ENCODE peak calls at places on chromosomes 12 and 14, in six cellular contexts. One of them, this sample, is unnamed.

GRCh38 chr14:96260341-96260821 is 4.4 kb downstream of the BDKRB1 start:
- DNase-seq in T-helper 2 cell: no peak
- DNase-seq in coronary artery: no peak
- DNase-seq in KBM-7: no peak
- DNase-seq in amniotic stem cell: peak
- DNase-seq in progenitor cell of endocrine pancreas: no peak
- DNase-seq in this sample: no peak

GRCh38 chr12:50104614-50105366 is 982 bp downstream of the GPD1 start:
- DNase-seq in coronary artery: no peak
- DNase-seq in progenitor cell of endocrine pancreas: no peak
- DNase-seq in amniotic stem cell: no peak
- DNase-seq in KBM-7: no peak
- DNase-seq in T-helper 2 cell: no peak
- DNase-seq in this sample: peak

GRCh38 chr12:54214553-54215374 is 26.0 kb upstream of the SMUG1 start:
- DNase-seq in amniotic stem cell: peak
- DNase-seq in T-helper 2 cell: peak
- DNase-seq in KBM-7: peak
- DNase-seq in coronary artery: peak
- DNase-seq in progenitor cell of endocrine pancreas: peak
- DNase-seq in this sample: peak

GRCh38 chr12:109098671-109099070 is 1.3 kb downstream of the UNG start:
- DNase-seq in KBM-7: no peak
- DNase-seq in amniotic stem cell: no peak
- DNase-seq in progenitor cell of endocrine pancreas: no peak
- DNase-seq in T-helper 2 cell: no peak
- DNase-seq in coronary artery: no peak
- DNase-seq in this sample: no peak

GRCh38 chr14:80587096-80587724 is 354.3 kb downstream of the CEP128 start:
- DNase-seq in KBM-7: peak
- DNase-seq in T-helper 2 cell: peak
- DNase-seq in progenitor cell of endocrine pancreas: no peak
- DNase-seq in amniotic stem cell: peak
- DNase-seq in coronary artery: no peak
- DNase-seq in this sample: no peak

GRCh38 chr14:35301334-35302210 is 9.4 kb downstream of the PSMA6 start:
- DNase-seq in KBM-7: no peak
- DNase-seq in coronary artery: no peak
- DNase-seq in progenitor cell of endocrine pancreas: no peak
- DNase-seq in T-helper 2 cell: peak
- DNase-seq in amniotic stem cell: no peak
- DNase-seq in this sample: no peak

GRCh38 chr14:62428429-62429203 is 616.6 kb downstream of the KCNH5 start:
- DNase-seq in KBM-7: no peak
- DNase-seq in T-helper 2 cell: no peak
- DNase-seq in progenitor cell of endocrine pancreas: no peak
- DNase-seq in coronary artery: no peak
- DNase-seq in amniotic stem cell: no peak
- DNase-seq in this sample: no peak

GRCh38 chr12:96368687-96369086 is 31.6 kb downstream of the CDK17 start:
- DNase-seq in progenitor cell of endocrine pancreas: no peak
- DNase-seq in KBM-7: no peak
- DNase-seq in amniotic stem cell: no peak
- DNase-seq in coronary artery: no peak
- DNase-seq in T-helper 2 cell: no peak
- DNase-seq in this sample: no peak

GRCh38 chr12:41794341-41794740 is 350.3 kb downstream of the GXYLT1 start:
- DNase-seq in coronary artery: no peak
- DNase-seq in amniotic stem cell: no peak
- DNase-seq in progenitor cell of endocrine pancreas: no peak
- DNase-seq in T-helper 2 cell: no peak
- DNase-seq in KBM-7: no peak
- DNase-seq in this sample: no peak

GRCh38 chr12:14402697-14403096 is 37.2 kb downstream of the ATF7IP start:
- DNase-seq in amniotic stem cell: no peak
- DNase-seq in coronary artery: no peak
- DNase-seq in KBM-7: no peak
- DNase-seq in T-helper 2 cell: no peak
- DNase-seq in progenitor cell of endocrine pancreas: no peak
- DNase-seq in this sample: no peak

GRCh38 chr14:95222870-95223398 is 65.6 kb upstream of the DICER1 start:
- DNase-seq in KBM-7: no peak
- DNase-seq in coronary artery: no peak
- DNase-seq in amniotic stem cell: no peak
- DNase-seq in T-helper 2 cell: no peak
- DNase-seq in progenitor cell of endocrine pancreas: no peak
- DNase-seq in this sample: no peak

GRCh38 chr12:119448737-119449136 is 114.2 kb downstream of the CCDC60 start:
- DNase-seq in progenitor cell of endocrine pancreas: no peak
- DNase-seq in amniotic stem cell: no peak
- DNase-seq in T-helper 2 cell: no peak
- DNase-seq in KBM-7: no peak
- DNase-seq in coronary artery: no peak
- DNase-seq in this sample: no peak

GRCh38 chr12:121860257-121860656 is 1.6 kb upstream of the HPD start:
- DNase-seq in T-helper 2 cell: no peak
- DNase-seq in progenitor cell of endocrine pancreas: no peak
- DNase-seq in coronary artery: no peak
- DNase-seq in amniotic stem cell: no peak
- DNase-seq in KBM-7: no peak
- DNase-seq in this sample: no peak

GRCh38 chr12:8905546-8905945 is 8.8 kb upstream of the PHC1 start:
- DNase-seq in coronary artery: no peak
- DNase-seq in progenitor cell of endocrine pancreas: no peak
- DNase-seq in amniotic stem cell: no peak
- DNase-seq in KBM-7: no peak
- DNase-seq in T-helper 2 cell: no peak
- DNase-seq in this sample: no peak

GRCh38 chr14:31122098-31122611 is 85.4 kb downstream of the HECTD1 start:
- DNase-seq in progenitor cell of endocrine pancreas: no peak
- DNase-seq in T-helper 2 cell: peak
- DNase-seq in coronary artery: no peak
- DNase-seq in amniotic stem cell: no peak
- DNase-seq in KBM-7: no peak
- DNase-seq in this sample: no peak

GRCh38 chr14:104870368-104871144 is 5.5 kb downstream of the CEP170B start:
- DNase-seq in KBM-7: no peak
- DNase-seq in progenitor cell of endocrine pancreas: peak
- DNase-seq in coronary artery: no peak
- DNase-seq in amniotic stem cell: no peak
- DNase-seq in T-helper 2 cell: no peak
- DNase-seq in this sample: no peak

GRCh38 chr14:90788031-90788430 is 28.2 kb downstream of the TTC7B start:
- DNase-seq in progenitor cell of endocrine pancreas: no peak
- DNase-seq in coronary artery: peak
- DNase-seq in amniotic stem cell: no peak
- DNase-seq in T-helper 2 cell: no peak
- DNase-seq in KBM-7: peak
- DNase-seq in this sample: peak

GRCh38 chr12:87687362-87687761 is 341.8 kb downstream of the C12orf50 start:
- DNase-seq in T-helper 2 cell: no peak
- DNase-seq in KBM-7: no peak
- DNase-seq in coronary artery: peak
- DNase-seq in progenitor cell of endocrine pancreas: no peak
- DNase-seq in amniotic stem cell: no peak
- DNase-seq in this sample: peak

GRCh38 chr12:84455598-84455997 is 457.0 kb downstream of the SLC6A15 start:
- DNase-seq in T-helper 2 cell: no peak
- DNase-seq in progenitor cell of endocrine pancreas: no peak
- DNase-seq in amniotic stem cell: no peak
- DNase-seq in coronary artery: no peak
- DNase-seq in KBM-7: no peak
- DNase-seq in this sample: no peak

GRCh38 chr12:6603095-6603567 is 4.0 kb downstream of the CHD4 start:
- DNase-seq in coronary artery: peak
- DNase-seq in KBM-7: no peak
- DNase-seq in progenitor cell of endocrine pancreas: no peak
- DNase-seq in T-helper 2 cell: peak
- DNase-seq in amniotic stem cell: no peak
- DNase-seq in this sample: no peak

GRCh38 chr12:95789126-95790024 is 1.2 kb downstream of the NTN4 start:
- DNase-seq in coronary artery: no peak
- DNase-seq in progenitor cell of endocrine pancreas: peak
- DNase-seq in KBM-7: no peak
- DNase-seq in amniotic stem cell: no peak
- DNase-seq in T-helper 2 cell: no peak
- DNase-seq in this sample: no peak

GRCh38 chr14:88037270-88037669 is 32.3 kb downstream of the GPR65 start:
- DNase-seq in amniotic stem cell: no peak
- DNase-seq in progenitor cell of endocrine pancreas: no peak
- DNase-seq in coronary artery: no peak
- DNase-seq in KBM-7: no peak
- DNase-seq in T-helper 2 cell: no peak
- DNase-seq in this sample: no peak

GRCh38 chr12:115963030-115963480 is 314.4 kb downstream of the MED13L start:
- DNase-seq in coronary artery: no peak
- DNase-seq in KBM-7: no peak
- DNase-seq in T-helper 2 cell: no peak
- DNase-seq in amniotic stem cell: peak
- DNase-seq in progenitor cell of endocrine pancreas: no peak
- DNase-seq in this sample: no peak

GRCh38 chr14:96631030-96631429 is 128.8 kb downstream of the PAPOLA start:
- DNase-seq in coronary artery: no peak
- DNase-seq in KBM-7: no peak
- DNase-seq in T-helper 2 cell: no peak
- DNase-seq in progenitor cell of endocrine pancreas: no peak
- DNase-seq in amniotic stem cell: no peak
- DNase-seq in this sample: no peak

GRCh38 chr12:6934110-6934509 is 6.4 kb downstream of the ATN1 start:
- DNase-seq in T-helper 2 cell: no peak
- DNase-seq in amniotic stem cell: no peak
- DNase-seq in progenitor cell of endocrine pancreas: no peak
- DNase-seq in coronary artery: no peak
- DNase-seq in KBM-7: no peak
- DNase-seq in this sample: no peak

GRCh38 chr14:105142651-105143450 is 25.7 kb downstream of the JAG2 start:
- DNase-seq in coronary artery: no peak
- DNase-seq in progenitor cell of endocrine pancreas: no peak
- DNase-seq in T-helper 2 cell: no peak
- DNase-seq in amniotic stem cell: no peak
- DNase-seq in KBM-7: no peak
- DNase-seq in this sample: no peak

GRCh38 chr12:4432878-4433820 is 12.5 kb downstream of the FGF6 start:
- DNase-seq in T-helper 2 cell: no peak
- DNase-seq in amniotic stem cell: no peak
- DNase-seq in progenitor cell of endocrine pancreas: no peak
- DNase-seq in KBM-7: no peak
- DNase-seq in coronary artery: peak
- DNase-seq in this sample: no peak

GRCh38 chr12:57755454-57756372 is 810 bp downstream of the MARCHF9 start:
- DNase-seq in coronary artery: no peak
- DNase-seq in amniotic stem cell: no peak
- DNase-seq in T-helper 2 cell: peak
- DNase-seq in KBM-7: no peak
- DNase-seq in progenitor cell of endocrine pancreas: no peak
- DNase-seq in this sample: no peak

GRCh38 chr14:74508292-74508731 is 14.7 kb downstream of the ISCA2 start:
- DNase-seq in T-helper 2 cell: no peak
- DNase-seq in KBM-7: no peak
- DNase-seq in coronary artery: peak
- DNase-seq in progenitor cell of endocrine pancreas: no peak
- DNase-seq in amniotic stem cell: no peak
- DNase-seq in this sample: no peak